ENCODE peak calls at places on chromosomes 4 and X, in five cellular contexts. One of them, this sample, is unnamed.

GRCh38 chr4:102554482-102554881 is 53.3 kb downstream of the NFKB1 start:
- DNase-seq in astrocyte of the hippocampus: peak; percentile 61
- DNase-seq in GM04503: no peak
- DNase-seq in CD8-positive, alpha-beta T cell: no peak
- DNase-seq in fibroblast of mammary gland: peak; percentile 89
- DNase-seq in this sample: no peak

GRCh38 chrX:124239324-124239723 is 93.1 kb upstream of the TEX13D start:
- DNase-seq in CD8-positive, alpha-beta T cell: no peak
- DNase-seq in GM04503: no peak
- DNase-seq in fibroblast of mammary gland: no peak
- DNase-seq in astrocyte of the hippocampus: no peak
- DNase-seq in this sample: no peak

GRCh38 chr4:70778888-70779422 is 57.2 kb downstream of the RUFY3 start:
- DNase-seq in fibroblast of mammary gland: peak; percentile 13
- DNase-seq in CD8-positive, alpha-beta T cell: no peak
- DNase-seq in astrocyte of the hippocampus: no peak
- DNase-seq in GM04503: no peak
- DNase-seq in this sample: no peak

GRCh38 chr4:39354178-39354503 is 12.0 kb downstream of the RFC1 start:
- DNase-seq in GM04503: no peak
- DNase-seq in astrocyte of the hippocampus: no peak
- DNase-seq in CD8-positive, alpha-beta T cell: no peak
- DNase-seq in fibroblast of mammary gland: no peak
- DNase-seq in this sample: no peak

GRCh38 chr4:13766722-13767495 is 139.4 kb upstream of the BOD1L1 start:
- DNase-seq in GM04503: no peak
- DNase-seq in CD8-positive, alpha-beta T cell: no peak
- DNase-seq in astrocyte of the hippocampus: no peak
- DNase-seq in fibroblast of mammary gland: peak; percentile 39
- DNase-seq in this sample: no peak

GRCh38 chr4:71593306-71593705 is 190.6 kb downstream of the GC start:
- DNase-seq in CD8-positive, alpha-beta T cell: no peak
- DNase-seq in fibroblast of mammary gland: no peak
- DNase-seq in astrocyte of the hippocampus: no peak
- DNase-seq in GM04503: no peak
- DNase-seq in this sample: no peak

GRCh38 chr4:24842356-24842755 is 47.0 kb downstream of the SOD3 start:
- DNase-seq in astrocyte of the hippocampus: no peak
- DNase-seq in fibroblast of mammary gland: no peak
- DNase-seq in CD8-positive, alpha-beta T cell: no peak
- DNase-seq in GM04503: no peak
- DNase-seq in this sample: no peak

GRCh38 chr4:1365271-1366178 is 18.5 kb downstream of the UVSSA start:
- DNase-seq in CD8-positive, alpha-beta T cell: no peak
- DNase-seq in fibroblast of mammary gland: no peak
- DNase-seq in GM04503: no peak
- DNase-seq in astrocyte of the hippocampus: no peak
- DNase-seq in this sample: no peak

GRCh38 chr4:80265571-80266266 is 745 bp upstream of the FGF5 start:
- DNase-seq in fibroblast of mammary gland: peak; percentile 92
- DNase-seq in astrocyte of the hippocampus: peak; percentile 87
- DNase-seq in GM04503: no peak
- DNase-seq in CD8-positive, alpha-beta T cell: no peak
- DNase-seq in this sample: no peak

GRCh38 chr4:117096886-117097285 is 11.5 kb upstream of the TRAM1L1 start:
- DNase-seq in astrocyte of the hippocampus: no peak
- DNase-seq in GM04503: no peak
- DNase-seq in fibroblast of mammary gland: no peak
- DNase-seq in CD8-positive, alpha-beta T cell: no peak
- DNase-seq in this sample: no peak

GRCh38 chrX:136779346-136779781 is 1.4 kb downstream of the ARHGEF6 start:
- DNase-seq in CD8-positive, alpha-beta T cell: no peak
- DNase-seq in GM04503: no peak
- DNase-seq in fibroblast of mammary gland: no peak
- DNase-seq in astrocyte of the hippocampus: no peak
- DNase-seq in this sample: no peak

GRCh38 chrX:13716905-13717304 is 17.5 kb downstream of the TRAPPC2 start:
- DNase-seq in GM04503: no peak
- DNase-seq in CD8-positive, alpha-beta T cell: no peak
- DNase-seq in astrocyte of the hippocampus: no peak
- DNase-seq in fibroblast of mammary gland: no peak
- DNase-seq in this sample: no peak

GRCh38 chrX:8520791-8521190 is 56.2 kb downstream of the VCX3B start:
- DNase-seq in astrocyte of the hippocampus: peak; percentile 6
- DNase-seq in fibroblast of mammary gland: peak; percentile 18
- DNase-seq in CD8-positive, alpha-beta T cell: no peak
- DNase-seq in GM04503: no peak
- DNase-seq in this sample: no peak

GRCh38 chr4:182938213-182938645 is 21.0 kb upstream of the DCTD start:
- DNase-seq in CD8-positive, alpha-beta T cell: peak; percentile 76
- DNase-seq in GM04503: no peak
- DNase-seq in astrocyte of the hippocampus: peak; percentile 85
- DNase-seq in fibroblast of mammary gland: peak; percentile 61
- DNase-seq in this sample: no peak

This sample was measured in AG09319.